ENCODE peak calls at places on chromosomes 12 and 14, in seven cellular contexts. T is GM23248, S is Peyer's patch, M is tibial nerve, L is breast epithelium, H is adipocyte, E is ascending aorta. K is an unnamed sample.

GRCh38 chr12:4024701-4025419 is 151.7 kb upstream of the PARP11 start:
- DNase-seq in T (no peak), S (no peak), M (no peak), L (no peak), H (no peak), E (no peak), K (no peak)

GRCh38 chr14:91829511-91829910 is 37.8 kb downstream of the TC2N start:
- DNase-seq in T (no peak), S (no peak), M (no peak), L (no peak), H (no peak), E (no peak), K (no peak)

GRCh38 chr14:89386214-89386886 is 30.7 kb downstream of the FOXN3 start:
- DNase-seq in T (peak; percentile 74), S (peak; percentile 80), M (no peak), L (no peak), H (no peak), E (peak; percentile 45), K (peak; percentile 57)

GRCh38 chr12:124566181-124567034 is 1.0 kb downstream of the NCOR2 start:
- DNase-seq in T (peak; percentile 92), S (peak; percentile 93), M (peak; percentile 87), L (peak; percentile 91), H (peak; percentile 93), E (peak; percentile 94), K (peak; percentile 93)

GRCh38 chr12:109169676-109170075 is 53.3 kb downstream of the ACACB start:
- DNase-seq in T (no peak), S (no peak), M (no peak), L (no peak), H (no peak), E (no peak), K (no peak)

GRCh38 chr12:64729909-64730584 is 29.2 kb downstream of the GNS start:
- DNase-seq in T (no peak), S (no peak), M (no peak), L (no peak), H (no peak), E (no peak), K (no peak)

GRCh38 chr12:1907652-1908611 is 10.5 kb downstream of the CACNA2D4 start:
- DNase-seq in T (no peak), S (peak; percentile 45), M (no peak), L (peak; percentile 15), H (no peak), E (peak; percentile 60), K (peak; percentile 49)

GRCh38 chr14:98070521-98070920 is 1201.5 kb downstream of the BCL11B start:
- DNase-seq in T (no peak), S (no peak), M (no peak), L (no peak), H (no peak), E (no peak), K (no peak)

GRCh38 chr12:98221243-98221808 is 294.1 kb upstream of the TMPO start:
- DNase-seq in T (no peak), S (no peak), M (no peak), L (no peak), H (no peak), E (no peak), K (no peak)

GRCh38 chr14:34359423-34360120 is 102.5 kb downstream of the SPTSSA start:
- DNase-seq in T (no peak), S (no peak), M (no peak), L (no peak), H (no peak), E (no peak), K (no peak)

GRCh38 chr14:61585598-61586538 is 109.4 kb upstream of the HIF1A start:
- DNase-seq in T (peak; percentile 89), S (no peak), M (peak; percentile 42), L (no peak), H (peak; percentile 79), E (peak; percentile 91), K (peak; percentile 81)

GRCh38 chr14:89621009-89621421 is 204.0 kb upstream of the FOXN3 start:
- DNase-seq in T (no peak), S (peak; percentile 69), M (no peak), L (no peak), H (no peak), E (no peak), K (no peak)

GRCh38 chr14:29892327-29892726 is 35.3 kb downstream of the PRKD1 start:
- DNase-seq in T (peak; percentile 43), S (no peak), M (no peak), L (no peak), H (peak; percentile 10), E (no peak), K (no peak)

GRCh38 chr14:60226296-60226695 is 22.7 kb upstream of the PPM1A start:
- DNase-seq in T (no peak), S (no peak), M (no peak), L (no peak), H (no peak), E (no peak), K (no peak)

GRCh38 chr12:111361717-111362576 is 6.9 kb downstream of the PHETA1 start:
- DNase-seq in T (no peak), S (no peak), M (no peak), L (no peak), H (no peak), E (no peak), K (no peak)

GRCh38 chr14:38175658-38176057 is 32.0 kb upstream of the SSTR1 start:
- DNase-seq in T (no peak), S (no peak), M (no peak), L (no peak), H (no peak), E (no peak), K (no peak)
- H3K4me3 ChIP-seq in T (no peak overlapping the region), S (no peak overlapping the region), M (no peak overlapping the region), L (no peak overlapping the region), H (no peak overlapping the region), E (no peak overlapping the region), K (no peak overlapping the region)

GRCh38 chr14:68307769-68308168 is 485.1 kb downstream of the ZFP36L1 start:
- DNase-seq in T (peak; percentile 48), S (no peak), M (no peak), L (no peak), H (peak; percentile 80), E (no peak), K (no peak)
- H3K4me1 ChIP-seq in T (peaks cover 11% of the 10 kb centered on the region), S (peaks cover 12% of the 10 kb centered on the region), M (peaks cover 12% of the 10 kb centered on the region), L (peaks cover 15% of the 10 kb centered on the region), H (peaks cover 26% of the 10 kb centered on the region), E (peaks cover 22% of the 10 kb centered on the region), K (peaks cover 7% of the 10 kb centered on the region)

GRCh38 chr12:117352883-117353282 is 8.5 kb downstream of the NOS1 start:
- DNase-seq in T (no peak), S (no peak), M (no peak), L (no peak), H (no peak), E (no peak), K (no peak)

GRCh38 chr12:117356048-117356447 is 5.4 kb downstream of the NOS1 start:
- DNase-seq in T (peak; percentile 44), S (no peak), M (no peak), L (no peak), H (no peak), E (no peak), K (no peak)

GRCh38 chr12:117347588-117347987 is 13.8 kb downstream of the NOS1 start:
- DNase-seq in T (no peak), S (no peak), M (no peak), L (no peak), H (no peak), E (no peak), K (no peak)

GRCh38 chr12:117350140-117350539 is 11.3 kb downstream of the NOS1 start:
- DNase-seq in T (no peak), S (no peak), M (no peak), L (no peak), H (no peak), E (no peak), K (no peak)

DNA sequence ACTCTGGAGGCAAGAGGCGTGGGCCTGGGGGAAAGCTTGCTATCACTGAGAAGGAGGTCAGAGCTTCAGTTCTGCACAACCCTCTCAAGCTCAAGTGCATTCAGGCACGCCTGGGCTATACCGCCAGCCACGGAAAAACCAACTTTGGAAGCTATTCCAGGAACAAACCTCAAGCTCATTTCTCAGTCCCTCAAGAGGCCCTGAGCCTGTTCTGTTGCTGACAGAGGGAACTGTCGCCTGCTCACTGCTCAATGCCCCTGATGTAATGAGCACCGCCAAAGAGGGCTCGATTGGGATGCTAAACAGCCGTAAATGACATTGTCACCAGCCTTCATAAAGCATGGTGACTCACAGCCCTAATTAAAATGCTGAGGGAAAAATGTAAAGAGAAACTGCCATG is 9.2 kb downstream of the NOS1 start:
- DNase-seq in T (no peak), S (no peak), M (no peak), L (no peak), H (no peak), E (no peak), K (no peak)
- H3K4me3 ChIP-seq in T (no peak overlapping the region), S (no peak overlapping the region), M (no peak overlapping the region), L (no peak overlapping the region), H (no peak overlapping the region), E (no peak overlapping the region), K (no peak overlapping the region)

GRCh38 chr12:58593557-58594304 is 326.6 kb downstream of the LRIG3 start:
- DNase-seq in T (no peak), S (no peak), M (no peak), L (no peak), H (no peak), E (no peak), K (no peak)

GRCh38 chr12:58592817-58593216 is 327.5 kb downstream of the LRIG3 start:
- DNase-seq in T (no peak), S (no peak), M (no peak), L (no peak), H (no peak), E (no peak), K (no peak)

GRCh38 chr12:58602179-58602578 is 318.1 kb downstream of the LRIG3 start:
- DNase-seq in T (no peak), S (no peak), M (no peak), L (no peak), H (peak; percentile 28), E (no peak), K (no peak)

GRCh38 chr12:58601529-58601928 is 318.8 kb downstream of the LRIG3 start:
- DNase-seq in T (no peak), S (no peak), M (no peak), L (no peak), H (no peak), E (no peak), K (no peak)

DNA sequence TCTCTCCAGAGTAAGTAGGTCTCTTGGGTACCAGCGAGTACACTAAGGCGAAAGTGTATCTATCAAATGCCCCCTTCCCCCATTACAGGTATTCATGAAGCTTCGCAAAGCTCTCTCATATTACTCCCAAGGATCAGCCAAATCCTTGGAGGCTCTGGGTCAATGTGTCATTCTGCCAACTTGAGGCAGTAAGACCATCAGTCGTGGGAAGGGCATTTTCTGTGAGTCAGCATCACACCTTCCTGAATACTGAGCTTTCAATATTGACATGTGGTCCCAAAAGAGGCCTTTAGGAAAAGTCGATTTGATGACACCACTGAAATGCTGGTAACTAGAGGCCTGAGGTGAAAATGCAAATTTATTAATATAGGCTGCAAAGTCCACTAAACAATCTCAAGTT is 323.9 kb downstream of the LRIG3 start:
- DNase-seq in T (no peak), S (no peak), M (no peak), L (no peak), H (no peak), E (no peak), K (no peak)
- H3K4me1 ChIP-seq in T (no peaks in the 10 kb centered on the region), S (no peaks in the 10 kb centered on the region), M (no peaks in the 10 kb centered on the region), L (no peaks in the 10 kb centered on the region), H (peaks cover 27% of the 10 kb centered on the region), E (no peaks in the 10 kb centered on the region), K (no peaks in the 10 kb centered on the region)

GRCh38 chr12:65881965-65882413 is 57.7 kb downstream of the HMGA2 start:
- DNase-seq in T (peak; percentile 81), S (peak; percentile 68), M (peak; percentile 64), L (peak; percentile 84), H (no peak), E (peak; percentile 85), K (peak; percentile 88)
- H3K4me3 ChIP-seq in T (peak overlapping the region; percentile 57), S (peak overlapping the region; percentile 31), M (peak overlapping the region; percentile 52), L (peak overlapping the region; percentile 50), H (peak overlapping the region; percentile 89), E (peak overlapping the region; percentile 50), K (peak overlapping the region; percentile 14)

K was measured in right atrium auricular region.